ENCODE peak calls at places on chromosomes 6 and 20, in four cellular contexts. F, O, U and A are unnamed samples.
A peak's percentile ranks its signal among the peaks of the same experiment; 100 is the strongest.

GRCh38 chr20:37513764-37514359 is 7.2 kb upstream of the NNAT start:
- DNase-seq in O (no peak), U (no peak), F (no peak), A (no peak)

GRCh38 chr20:31566658-31567379 is 38.3 kb upstream of the ID1 start:
- DNase-seq in U (no peak), F (no peak), O (peak; percentile 44), A (no peak)

GRCh38 chr6:150734235-150734634 is 131.3 kb upstream of the MTHFD1L start:
- DNase-seq in F (no peak), O (no peak), U (no peak), A (no peak)

GRCh38 chr6:141675957-141676356 is 456.8 kb upstream of the GJE1 start:
- DNase-seq in U (peak; percentile 48), F (no peak), O (no peak), A (no peak)

GRCh38 chr6:63272397-63272796 is 47.4 kb downstream of the LGSN start:
- DNase-seq in F (no peak), U (peak; percentile 46), O (no peak), A (no peak)

GRCh38 chr20:61932711-61933480 is 132.8 kb downstream of the TAF4 start:
- DNase-seq in O (no peak), F (no peak), U (no peak), A (no peak)

GRCh38 chr20:17657898-17658647 is 24.0 kb downstream of the RRBP1 start:
- DNase-seq in U (no peak), F (no peak), O (no peak), A (no peak)

GRCh38 chr20:23151885-23152284 is 65.8 kb upstream of the CD93 start:
- DNase-seq in O (no peak), F (peak; percentile 8), U (no peak), A (no peak)

GRCh38 chr6:71509142-71509541 is 220.5 kb downstream of the OGFRL1 start:
- DNase-seq in O (no peak), U (peak; percentile 54), F (no peak), A (no peak)

GRCh38 chr20:63255911-63256704 is 1.8 kb upstream of the NKAIN4 start:
- DNase-seq in O (no peak), U (no peak), F (no peak), A (no peak)

GRCh38 chr20:33259371-33259770 is 23.6 kb downstream of the BPIFA1 start:
- DNase-seq in U (no peak), O (no peak), F (no peak), A (no peak)

GRCh38 chr20:51067792-51068191 is 44.9 kb upstream of the KCNG1 start:
- DNase-seq in O (no peak), U (no peak), F (no peak), A (no peak)

GRCh38 chr6:143569035-143569434 is 57.5 kb upstream of the FUCA2 start:
- DNase-seq in O (no peak), U (peak; percentile 64), F (peak; percentile 16), A (no peak)

GRCh38 chr20:32333988-32334885 is 23.9 kb upstream of the ASXL1 start:
- DNase-seq in U (peak; percentile 67), F (peak; percentile 86), O (peak; percentile 80), A (peak; percentile 67)

GRCh38 chr6:100202417-100203194 is 208.6 kb upstream of the MCHR2 start:
- DNase-seq in F (no peak), O (no peak), U (peak; percentile 97), A (no peak)

GRCh38 chr20:15396900-15397299 is 1059.5 kb upstream of the FLRT3 start:
- DNase-seq in F (no peak), U (no peak), O (no peak), A (no peak)

GRCh38 chr6:62280099-62280498 is 5.9 kb downstream of the KHDRBS2 start:
- DNase-seq in U (no peak), F (no peak), O (no peak), A (no peak)

GRCh38 chr6:19697744-19698290 is 139.4 kb upstream of the ID4 start:
- DNase-seq in U (peak; percentile 81), F (no peak), O (no peak), A (no peak)

GRCh38 chr6:26183581-26184408 is 96.6 kb downstream of the HFE start:
- DNase-seq in F (peak; percentile 63), U (peak; percentile 94), O (peak; percentile 68), A (peak; percentile 78)

GRCh38 chr6:17901493-17901892 is 85.9 kb downstream of the KIF13A start:
- DNase-seq in U (no peak), O (no peak), F (no peak), A (no peak)

GRCh38 chr6:105137388-105137787 is 42.4 kb downstream of the POPDC3 start:
- DNase-seq in O (no peak), U (peak; percentile 18), F (peak; percentile 23), A (no peak)

GRCh38 chr20:8330316-8330784 is 198.3 kb downstream of the PLCB1 start:
- DNase-seq in U (no peak), F (no peak), O (no peak), A (no peak)

GRCh38 chr6:133132092-133132491 is 109.1 kb upstream of the EYA4 start:
- DNase-seq in F (no peak), U (no peak), O (no peak), A (no peak)

GRCh38 chr6:136066005-136066404 is 184.1 kb downstream of the MTFR2 start:
- DNase-seq in F (no peak), O (no peak), U (peak; percentile 94), A (no peak)

GRCh38 chr6:37650071-37650481 is 47.6 kb downstream of the MDGA1 start:
- DNase-seq in F (no peak), U (no peak), O (no peak), A (no peak)

GRCh38 chr6:4805553-4806307 is 29.5 kb downstream of the CDYL start:
- DNase-seq in U (peak; percentile 48), F (peak; percentile 23), O (peak; percentile 76), A (no peak)

GRCh38 chr20:1820137-1821074 is 74.8 kb upstream of the SIRPA start:
- DNase-seq in F (no peak), O (no peak), U (peak; percentile 83), A (no peak)

GRCh38 chr6:70601014-70601413 is 34.3 kb downstream of the SDHAF4 start:
- DNase-seq in U (no peak), F (no peak), O (no peak), A (no peak)

GRCh38 chr6:28943223-28943556 is 19.4 kb upstream of the TRIM27 start:
- DNase-seq in O (no peak), U (no peak), F (no peak), A (no peak)

GRCh38 chr6:28941681-28942448 is 18.1 kb upstream of the TRIM27 start:
- DNase-seq in U (no peak), O (no peak), F (no peak), A (no peak)

GRCh38 chr6:28944412-28945006 is 20.7 kb upstream of the TRIM27 start:
- DNase-seq in U (peak; percentile 94), O (peak; percentile 55), F (peak; percentile 50), A (peak; percentile 60)

GRCh38 chr6:28945360-28945759 is 21.6 kb upstream of the TRIM27 start:
- DNase-seq in U (no peak), F (no peak), O (no peak), A (no peak)

GRCh38 chr6:28943557-28944411 is 20.0 kb upstream of the TRIM27 start:
- DNase-seq in O (peak; percentile 77), U (peak; percentile 87), F (peak; percentile 79), A (peak; percentile 75)
- H3K4me3 ChIP-seq in O (peak overlapping the region; percentile 41), U (peak overlapping the region; percentile 49), F (peak overlapping the region; percentile 45), A (peak overlapping the region; percentile 65)

GRCh38 chr6:33576668-33577067 is 3.4 kb downstream of the BAK1 start:
- DNase-seq in U (no peak), F (no peak), O (no peak), A (no peak)
- H3K4me3 ChIP-seq in U (no peak overlapping the region), F (no peak overlapping the region), O (no peak overlapping the region), A (no peak overlapping the region)

DNA sequence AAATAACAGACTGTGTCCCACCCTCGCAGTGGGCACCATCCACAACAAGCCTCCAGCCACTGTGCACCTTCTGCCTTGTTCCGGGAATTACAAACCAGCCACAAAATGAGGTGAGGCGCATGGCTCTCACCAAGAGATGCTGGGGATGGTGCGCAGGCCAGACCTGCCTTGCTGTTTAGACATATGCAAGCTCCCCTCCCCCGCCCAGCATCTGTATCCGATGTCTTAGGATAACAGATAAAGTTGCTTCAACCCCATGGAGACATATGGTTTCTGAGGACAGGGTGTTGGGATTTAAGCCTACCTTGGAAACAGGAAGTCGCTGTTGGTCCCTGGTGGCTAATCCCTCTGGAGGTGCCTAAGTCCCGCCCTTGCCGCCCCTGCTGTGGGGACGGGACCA is 50.4 kb upstream of the MPC1 start:
- DNase-seq in F (no peak), O (no peak), U (no peak), A (no peak)
- H3K4me3 ChIP-seq in F (no peak overlapping the region), O (no peak overlapping the region), U (no peak overlapping the region), A (no peak overlapping the region)

GRCh38 chr6:145895802-145896201 is 68.4 kb downstream of the SHPRH start:
- DNase-seq in O (no peak), U (peak; percentile 48), F (no peak), A (no peak)

GRCh38 chr6:145899915-145900569 is 64.1 kb downstream of the SHPRH start:
- DNase-seq in O (no peak), U (no peak), F (no peak), A (no peak)

GRCh38 chr6:145898376-145898775 is 65.8 kb downstream of the SHPRH start:
- DNase-seq in U (peak; percentile 60), O (no peak), F (no peak), A (no peak)

GRCh38 chr6:145893586-145893985 is 70.6 kb downstream of the SHPRH start:
- DNase-seq in U (no peak), O (no peak), F (no peak), A (no peak)

GRCh38 chr6:145897552-145897951 is 66.6 kb downstream of the SHPRH start:
- DNase-seq in F (no peak), O (no peak), U (no peak), A (no peak)
- H3K4me3 ChIP-seq in F (no peak overlapping the region), O (no peak overlapping the region), U (no peak overlapping the region), A (no peak overlapping the region)